ENCODE peak calls at places on chromosomes 2 and 18, in six cellular contexts. One of them, this sample, is unnamed.

GRCh38 chr18:40473221-40473620 is 1481.8 kb upstream of the PIK3C3 start:
- DNase-seq in posterior cingulate gyrus: no peak
- DNase-seq in HS-27A: no peak
- DNase-seq in NCI-H1092: no peak
- DNase-seq in activated effector memory CD4-positive, alpha-beta T cell treated with anti-CD3 and anti-CD28 coated beads, Interleukin-2, amount 50 U/mL, for 16 hours: no peak
- DNase-seq in G401: no peak
- DNase-seq in this sample: no peak

GRCh38 chr2:127826047-127826446 is 15.1 kb upstream of the WDR33 start:
- DNase-seq in activated effector memory CD4-positive, alpha-beta T cell treated with anti-CD3 and anti-CD28 coated beads, Interleukin-2, amount 50 U/mL, for 16 hours: no peak
- DNase-seq in G401: no peak
- DNase-seq in posterior cingulate gyrus: no peak
- DNase-seq in HS-27A: no peak
- DNase-seq in NCI-H1092: no peak
- DNase-seq in this sample: no peak

GRCh38 chr18:9757851-9758587 is 49.9 kb downstream of the RAB31 start:
- DNase-seq in HS-27A: no peak
- DNase-seq in activated effector memory CD4-positive, alpha-beta T cell treated with anti-CD3 and anti-CD28 coated beads, Interleukin-2, amount 50 U/mL, for 16 hours: no peak
- DNase-seq in NCI-H1092: no peak
- DNase-seq in posterior cingulate gyrus: no peak
- DNase-seq in G401: no peak
- DNase-seq in this sample: no peak

GRCh38 chr2:190119257-190119656 is 56.7 kb upstream of the MSTN start:
- DNase-seq in posterior cingulate gyrus: peak
- DNase-seq in NCI-H1092: no peak
- DNase-seq in G401: peak
- DNase-seq in activated effector memory CD4-positive, alpha-beta T cell treated with anti-CD3 and anti-CD28 coated beads, Interleukin-2, amount 50 U/mL, for 16 hours: no peak
- DNase-seq in HS-27A: no peak
- DNase-seq in this sample: no peak

GRCh38 chr2:160967523-160967922 is 192.7 kb upstream of the TANK start:
- DNase-seq in HS-27A: no peak
- DNase-seq in NCI-H1092: no peak
- DNase-seq in activated effector memory CD4-positive, alpha-beta T cell treated with anti-CD3 and anti-CD28 coated beads, Interleukin-2, amount 50 U/mL, for 16 hours: no peak
- DNase-seq in G401: no peak
- DNase-seq in posterior cingulate gyrus: no peak
- DNase-seq in this sample: no peak

GRCh38 chr2:237682901-237683670 is 55.7 kb downstream of the LRRFIP1 start:
- DNase-seq in activated effector memory CD4-positive, alpha-beta T cell treated with anti-CD3 and anti-CD28 coated beads, Interleukin-2, amount 50 U/mL, for 16 hours: no peak
- DNase-seq in G401: no peak
- DNase-seq in posterior cingulate gyrus: no peak
- DNase-seq in NCI-H1092: no peak
- DNase-seq in HS-27A: no peak
- DNase-seq in this sample: no peak

GRCh38 chr2:5798083-5798482 is 105.9 kb downstream of the SOX11 start:
- DNase-seq in posterior cingulate gyrus: no peak
- DNase-seq in G401: no peak
- DNase-seq in NCI-H1092: no peak
- DNase-seq in HS-27A: no peak
- DNase-seq in activated effector memory CD4-positive, alpha-beta T cell treated with anti-CD3 and anti-CD28 coated beads, Interleukin-2, amount 50 U/mL, for 16 hours: no peak
- DNase-seq in this sample: no peak

GRCh38 chr2:88227446-88227845 is 57.3 kb downstream of the THNSL2 start:
- DNase-seq in activated effector memory CD4-positive, alpha-beta T cell treated with anti-CD3 and anti-CD28 coated beads, Interleukin-2, amount 50 U/mL, for 16 hours: no peak
- DNase-seq in NCI-H1092: no peak
- DNase-seq in posterior cingulate gyrus: no peak
- DNase-seq in HS-27A: no peak
- DNase-seq in G401: no peak
- DNase-seq in this sample: no peak

GRCh38 chr2:4134881-4135565 is 431.6 kb downstream of the DCDC2C start:
- DNase-seq in activated effector memory CD4-positive, alpha-beta T cell treated with anti-CD3 and anti-CD28 coated beads, Interleukin-2, amount 50 U/mL, for 16 hours: no peak
- DNase-seq in G401: no peak
- DNase-seq in posterior cingulate gyrus: no peak
- DNase-seq in HS-27A: no peak
- DNase-seq in NCI-H1092: no peak
- DNase-seq in this sample: no peak

GRCh38 chr2:120986898-120987650 is 251.4 kb downstream of the GLI2 start:
- DNase-seq in G401: no peak
- DNase-seq in NCI-H1092: no peak
- DNase-seq in activated effector memory CD4-positive, alpha-beta T cell treated with anti-CD3 and anti-CD28 coated beads, Interleukin-2, amount 50 U/mL, for 16 hours: peak
- DNase-seq in HS-27A: no peak
- DNase-seq in posterior cingulate gyrus: peak
- DNase-seq in this sample: no peak

GRCh38 chr18:73419531-73419930 is 551.7 kb upstream of the NETO1 start:
- DNase-seq in HS-27A: no peak
- DNase-seq in activated effector memory CD4-positive, alpha-beta T cell treated with anti-CD3 and anti-CD28 coated beads, Interleukin-2, amount 50 U/mL, for 16 hours: no peak
- DNase-seq in posterior cingulate gyrus: no peak
- DNase-seq in G401: no peak
- DNase-seq in NCI-H1092: no peak
- DNase-seq in this sample: no peak

GRCh38 chr2:75523313-75524275 is 37.1 kb downstream of the EVA1A start:
- DNase-seq in activated effector memory CD4-positive, alpha-beta T cell treated with anti-CD3 and anti-CD28 coated beads, Interleukin-2, amount 50 U/mL, for 16 hours: no peak
- DNase-seq in NCI-H1092: no peak
- DNase-seq in posterior cingulate gyrus: no peak
- DNase-seq in HS-27A: peak
- DNase-seq in G401: no peak
- DNase-seq in this sample: no peak

GRCh38 chr2:55592130-55592529 is 25.3 kb downstream of the PPP4R3B start:
- DNase-seq in posterior cingulate gyrus: no peak
- DNase-seq in HS-27A: no peak
- DNase-seq in activated effector memory CD4-positive, alpha-beta T cell treated with anti-CD3 and anti-CD28 coated beads, Interleukin-2, amount 50 U/mL, for 16 hours: no peak
- DNase-seq in G401: no peak
- DNase-seq in NCI-H1092: no peak
- DNase-seq in this sample: no peak

GRCh38 chr2:237904806-237905599 is 45.6 kb downstream of the RAMP1 start:
- DNase-seq in activated effector memory CD4-positive, alpha-beta T cell treated with anti-CD3 and anti-CD28 coated beads, Interleukin-2, amount 50 U/mL, for 16 hours: peak
- DNase-seq in posterior cingulate gyrus: peak
- DNase-seq in HS-27A: no peak
- DNase-seq in NCI-H1092: no peak
- DNase-seq in G401: no peak
- DNase-seq in this sample: no peak

GRCh38 chr18:63869374-63869773 is 18.1 kb upstream of the SERPINB2 start:
- DNase-seq in posterior cingulate gyrus: no peak
- DNase-seq in G401: no peak
- DNase-seq in NCI-H1092: no peak
- DNase-seq in activated effector memory CD4-positive, alpha-beta T cell treated with anti-CD3 and anti-CD28 coated beads, Interleukin-2, amount 50 U/mL, for 16 hours: no peak
- DNase-seq in HS-27A: peak
- DNase-seq in this sample: no peak

GRCh38 chr2:96926791-96927190 is 56.9 kb upstream of the SEMA4C start:
- DNase-seq in NCI-H1092: no peak
- DNase-seq in activated effector memory CD4-positive, alpha-beta T cell treated with anti-CD3 and anti-CD28 coated beads, Interleukin-2, amount 50 U/mL, for 16 hours: no peak
- DNase-seq in HS-27A: no peak
- DNase-seq in G401: peak
- DNase-seq in posterior cingulate gyrus: peak
- DNase-seq in this sample: no peak

GRCh38 chr2:168247341-168248305 is at the start of gene STK39:
- DNase-seq in posterior cingulate gyrus: peak
- DNase-seq in NCI-H1092: peak
- DNase-seq in HS-27A: peak
- DNase-seq in G401: peak
- DNase-seq in activated effector memory CD4-positive, alpha-beta T cell treated with anti-CD3 and anti-CD28 coated beads, Interleukin-2, amount 50 U/mL, for 16 hours: peak
- DNase-seq in this sample: peak

This sample was measured in anterior cingulate cortex.